ENCODE peak calls at places on chromosome 16, in seven cellular contexts. One of them, this sample, is unnamed. For H3K36me3, the result is how much of the 10 kb centered on the place peaks cover.

GRCh38 chr16:10935491-10935890 is 6.8 kb downstream of the DEXI start:
- DNase-seq in H1: no peak
- DNase-seq in esophagus muscularis mucosa: no peak
- DNase-seq in thoracic aorta: no peak
- DNase-seq in mammary epithelial cell: no peak
- DNase-seq in mucosa of descending colon: no peak
- DNase-seq in upper lobe of right lung: no peak
- DNase-seq in this sample: no peak

GRCh38 chr16:75591001-75591852 is 25.0 kb downstream of the GABARAPL2 start:
- DNase-seq in mammary epithelial cell: no peak
- DNase-seq in thoracic aorta: peak
- DNase-seq in H1: no peak
- DNase-seq in upper lobe of right lung: no peak
- DNase-seq in esophagus muscularis mucosa: no peak
- DNase-seq in mucosa of descending colon: peak
- DNase-seq in this sample: peak

GRCh38 chr16:72013389-72013788 is 4.8 kb downstream of the DHODH start:
- DNase-seq in mucosa of descending colon: no peak
- DNase-seq in esophagus muscularis mucosa: no peak
- DNase-seq in upper lobe of right lung: peak
- DNase-seq in H1: no peak
- DNase-seq in thoracic aorta: no peak
- DNase-seq in mammary epithelial cell: peak
- DNase-seq in this sample: no peak

GRCh38 chr16:50305441-50306061 is 39.2 kb downstream of the ADCY7 start:
- DNase-seq in esophagus muscularis mucosa: no peak
- DNase-seq in upper lobe of right lung: peak
- DNase-seq in mucosa of descending colon: no peak
- DNase-seq in thoracic aorta: no peak
- DNase-seq in H1: no peak
- DNase-seq in mammary epithelial cell: no peak
- DNase-seq in this sample: no peak

GRCh38 chr16:50466170-50466569 is 82.0 kb upstream of the NKD1 start:
- DNase-seq in thoracic aorta: no peak
- DNase-seq in upper lobe of right lung: peak
- DNase-seq in esophagus muscularis mucosa: no peak
- DNase-seq in mucosa of descending colon: no peak
- DNase-seq in mammary epithelial cell: no peak
- DNase-seq in H1: no peak
- DNase-seq in this sample: no peak

GRCh38 chr16:71351558-71351901 is 7.0 kb upstream of the CALB2 start:
- DNase-seq in esophagus muscularis mucosa: no peak
- DNase-seq in thoracic aorta: no peak
- DNase-seq in H1: no peak
- DNase-seq in mammary epithelial cell: no peak
- DNase-seq in upper lobe of right lung: no peak
- DNase-seq in mucosa of descending colon: no peak
- DNase-seq in this sample: no peak

GRCh38 chr16:77807-78443 is at the start of gene MPG:
- DNase-seq in thoracic aorta: no peak
- DNase-seq in H1: peak
- DNase-seq in upper lobe of right lung: peak
- DNase-seq in mucosa of descending colon: peak
- DNase-seq in mammary epithelial cell: peak
- DNase-seq in esophagus muscularis mucosa: peak
- DNase-seq in this sample: peak

GRCh38 chr16:53960954-53961616 is 257.1 kb downstream of the FTO start:
- DNase-seq in mucosa of descending colon: no peak
- DNase-seq in thoracic aorta: no peak
- DNase-seq in mammary epithelial cell: no peak
- DNase-seq in esophagus muscularis mucosa: no peak
- DNase-seq in upper lobe of right lung: no peak
- DNase-seq in H1: no peak
- DNase-seq in this sample: no peak

GRCh38 chr16:70632273-70632672 is 14.1 kb upstream of the IL34 start:
- DNase-seq in esophagus muscularis mucosa: no peak
- DNase-seq in mucosa of descending colon: no peak
- DNase-seq in H1: no peak
- DNase-seq in upper lobe of right lung: no peak
- DNase-seq in mammary epithelial cell: no peak
- DNase-seq in thoracic aorta: no peak
- DNase-seq in this sample: no peak

GRCh38 chr16:470418-470817 is 45.0 kb downstream of the RAB11FIP3 start:
- DNase-seq in upper lobe of right lung: no peak
- DNase-seq in esophagus muscularis mucosa: no peak
- DNase-seq in mammary epithelial cell: no peak
- DNase-seq in thoracic aorta: no peak
- DNase-seq in H1: no peak
- DNase-seq in mucosa of descending colon: no peak
- DNase-seq in this sample: no peak

GRCh38 chr16:56281256-56281805 is 90.0 kb downstream of the GNAO1 start:
- DNase-seq in esophagus muscularis mucosa: no peak
- DNase-seq in mucosa of descending colon: no peak
- DNase-seq in H1: peak
- DNase-seq in thoracic aorta: no peak
- DNase-seq in upper lobe of right lung: no peak
- DNase-seq in mammary epithelial cell: no peak
- DNase-seq in this sample: no peak

GRCh38 chr16:81599034-81599744 is 154.6 kb downstream of the CMIP start:
- DNase-seq in esophagus muscularis mucosa: no peak
- DNase-seq in upper lobe of right lung: no peak
- DNase-seq in mucosa of descending colon: no peak
- DNase-seq in mammary epithelial cell: peak
- DNase-seq in H1: no peak
- DNase-seq in thoracic aorta: no peak
- DNase-seq in this sample: no peak

GRCh38 chr16:11627822-11628457 is 40.3 kb upstream of the SNN start:
- DNase-seq in mucosa of descending colon: no peak
- DNase-seq in esophagus muscularis mucosa: no peak
- DNase-seq in upper lobe of right lung: no peak
- DNase-seq in thoracic aorta: no peak
- DNase-seq in mammary epithelial cell: peak
- DNase-seq in H1: no peak
- DNase-seq in this sample: peak

GRCh38 chr16:74455619-74456289 is 34.5 kb upstream of the CLEC18B start:
- DNase-seq in esophagus muscularis mucosa: no peak
- DNase-seq in mammary epithelial cell: peak
- DNase-seq in thoracic aorta: no peak
- DNase-seq in upper lobe of right lung: no peak
- DNase-seq in mucosa of descending colon: no peak
- DNase-seq in H1: no peak
- DNase-seq in this sample: no peak

GRCh38 chr16:53219795-53220194 is 165.0 kb downstream of the CHD9 start:
- DNase-seq in H1: no peak
- DNase-seq in upper lobe of right lung: no peak
- DNase-seq in thoracic aorta: no peak
- DNase-seq in esophagus muscularis mucosa: no peak
- DNase-seq in mucosa of descending colon: no peak
- DNase-seq in mammary epithelial cell: no peak
- DNase-seq in this sample: no peak

GRCh38 chr16:11143741-11144035 is 112.3 kb downstream of the SOCS1 start:
- DNase-seq in upper lobe of right lung: no peak
- DNase-seq in esophagus muscularis mucosa: no peak
- DNase-seq in thoracic aorta: no peak
- DNase-seq in mammary epithelial cell: no peak
- DNase-seq in mucosa of descending colon: no peak
- DNase-seq in H1: no peak
- DNase-seq in this sample: no peak

DNA sequence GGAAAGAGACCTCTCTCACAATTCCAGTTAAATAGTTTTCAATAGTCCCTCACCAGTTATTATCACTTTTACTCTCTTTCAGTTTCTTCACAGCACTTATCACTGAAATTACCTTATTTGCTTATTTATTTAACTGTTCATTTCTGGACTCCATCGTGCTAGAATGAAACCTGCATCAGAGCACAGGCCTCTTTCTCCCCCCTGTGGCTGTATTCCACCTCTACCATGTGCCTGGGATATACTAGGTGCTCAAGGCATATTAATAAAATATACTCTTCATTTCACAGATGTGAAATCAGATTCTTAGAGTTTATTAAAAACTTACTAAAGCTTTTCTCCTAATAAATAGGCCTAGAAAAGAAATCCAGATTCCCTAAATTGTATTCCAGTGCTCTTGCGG is 308.9 kb upstream of the MON1B start:
- DNase-seq in upper lobe of right lung: no peak
- DNase-seq in mucosa of descending colon: no peak
- DNase-seq in esophagus muscularis mucosa: no peak
- DNase-seq in mammary epithelial cell: no peak
- DNase-seq in H1: no peak
- DNase-seq in thoracic aorta: no peak
- DNase-seq in this sample: no peak
- TF ChIP-seq CTCF in upper lobe of right lung: no peak
- TF ChIP-seq CTCF in mucosa of descending colon: no peak
- TF ChIP-seq CTCF in esophagus muscularis mucosa: no peak
- TF ChIP-seq CTCF in mammary epithelial cell: peak
- TF ChIP-seq CTCF in H1: no peak
- TF ChIP-seq CTCF in thoracic aorta: no peak
- TF ChIP-seq CTCF in this sample: no peak

GRCh38 chr16:68298907-68299515 is 11.7 kb downstream of the SLC7A6OS start:
- DNase-seq in H1: no peak
- DNase-seq in esophagus muscularis mucosa: no peak
- DNase-seq in mucosa of descending colon: no peak
- DNase-seq in thoracic aorta: no peak
- DNase-seq in upper lobe of right lung: peak
- DNase-seq in mammary epithelial cell: peak
- DNase-seq in this sample: peak
- H3K36me3 ChIP-seq in H1: half or more
- H3K36me3 ChIP-seq in esophagus muscularis mucosa: half or more
- H3K36me3 ChIP-seq in mucosa of descending colon: under half
- H3K36me3 ChIP-seq in thoracic aorta: half or more
- H3K36me3 ChIP-seq in upper lobe of right lung: half or more
- H3K36me3 ChIP-seq in mammary epithelial cell: under half
- H3K36me3 ChIP-seq in this sample: under half

GRCh38 chr16:85028638-85029412 is 1.2 kb downstream of the KIAA0513 start:
- DNase-seq in mammary epithelial cell: peak
- DNase-seq in thoracic aorta: no peak
- DNase-seq in H1: no peak
- DNase-seq in mucosa of descending colon: peak
- DNase-seq in upper lobe of right lung: no peak
- DNase-seq in esophagus muscularis mucosa: no peak
- DNase-seq in this sample: peak
- H3K4me3 ChIP-seq in mammary epithelial cell: peak
- H3K4me3 ChIP-seq in thoracic aorta: peak
- H3K4me3 ChIP-seq in H1: peak
- H3K4me3 ChIP-seq in mucosa of descending colon: no peak
- H3K4me3 ChIP-seq in upper lobe of right lung: peak
- H3K4me3 ChIP-seq in esophagus muscularis mucosa: peak
- H3K4me3 ChIP-seq in this sample: peak

GRCh38 chr16:22186517-22186916 is 19.6 kb upstream of the EEF2K start:
- DNase-seq in mammary epithelial cell: no peak
- DNase-seq in upper lobe of right lung: no peak
- DNase-seq in H1: peak
- DNase-seq in esophagus muscularis mucosa: no peak
- DNase-seq in mucosa of descending colon: no peak
- DNase-seq in thoracic aorta: no peak
- DNase-seq in this sample: no peak

GRCh38 chr16:22183335-22183734 is 21.0 kb downstream of the SDR42E2 start:
- DNase-seq in esophagus muscularis mucosa: no peak
- DNase-seq in thoracic aorta: no peak
- DNase-seq in mucosa of descending colon: no peak
- DNase-seq in mammary epithelial cell: no peak
- DNase-seq in H1: no peak
- DNase-seq in upper lobe of right lung: no peak
- DNase-seq in this sample: no peak

GRCh38 chr16:22181843-22182242 is 19.5 kb downstream of the SDR42E2 start:
- DNase-seq in mammary epithelial cell: no peak
- DNase-seq in mucosa of descending colon: no peak
- DNase-seq in esophagus muscularis mucosa: no peak
- DNase-seq in upper lobe of right lung: no peak
- DNase-seq in thoracic aorta: no peak
- DNase-seq in H1: no peak
- DNase-seq in this sample: no peak

GRCh38 chr16:22184615-22184968 is 21.5 kb upstream of the EEF2K start:
- DNase-seq in upper lobe of right lung: no peak
- DNase-seq in mammary epithelial cell: no peak
- DNase-seq in H1: no peak
- DNase-seq in esophagus muscularis mucosa: no peak
- DNase-seq in thoracic aorta: no peak
- DNase-seq in mucosa of descending colon: no peak
- DNase-seq in this sample: no peak

GRCh38 chr16:22183901-22184614 is 21.8 kb downstream of the SDR42E2 start:
- DNase-seq in upper lobe of right lung: no peak
- DNase-seq in mammary epithelial cell: no peak
- DNase-seq in mucosa of descending colon: no peak
- DNase-seq in thoracic aorta: no peak
- DNase-seq in esophagus muscularis mucosa: no peak
- DNase-seq in H1: peak
- DNase-seq in this sample: no peak
- TF ChIP-seq CTCF in upper lobe of right lung: no peak
- TF ChIP-seq CTCF in mammary epithelial cell: peak
- TF ChIP-seq CTCF in mucosa of descending colon: no peak
- TF ChIP-seq CTCF in thoracic aorta: no peak
- TF ChIP-seq CTCF in esophagus muscularis mucosa: no peak
- TF ChIP-seq CTCF in H1: peak
- TF ChIP-seq CTCF in this sample: no peak

DNA sequence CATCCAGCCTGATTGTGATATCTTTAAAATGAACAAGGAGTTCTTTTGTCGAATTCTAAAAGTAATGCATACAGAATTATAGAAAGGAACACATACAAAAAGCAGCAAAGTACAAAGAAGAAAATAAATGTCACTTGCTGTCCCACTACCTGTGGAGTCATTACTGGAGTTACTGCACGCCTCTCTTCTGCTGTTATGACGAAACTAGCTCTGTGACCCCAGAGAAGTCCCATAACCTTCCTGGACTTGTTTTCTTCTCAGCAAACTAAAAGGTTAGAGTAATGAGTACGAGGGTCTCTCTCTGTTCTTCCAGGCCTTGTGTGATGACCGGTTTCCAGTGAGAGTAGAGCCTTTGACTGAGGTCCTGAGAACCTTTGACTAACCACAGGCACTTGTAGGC is 26.9 kb downstream of the BANP start:
- DNase-seq in H1: no peak
- DNase-seq in mammary epithelial cell: no peak
- DNase-seq in upper lobe of right lung: no peak
- DNase-seq in esophagus muscularis mucosa: no peak
- DNase-seq in thoracic aorta: no peak
- DNase-seq in mucosa of descending colon: no peak
- DNase-seq in this sample: no peak
- H3K36me3 ChIP-seq in H1: under half
- H3K36me3 ChIP-seq in mammary epithelial cell: under half
- H3K36me3 ChIP-seq in upper lobe of right lung: under half
- H3K36me3 ChIP-seq in esophagus muscularis mucosa: under half
- H3K36me3 ChIP-seq in thoracic aorta: under half
- H3K36me3 ChIP-seq in mucosa of descending colon: under half
- H3K36me3 ChIP-seq in this sample: under half

This sample was measured in heart right ventricle.